ENCODE peak calls at places on chromosomes 6 and 20, in six cellular contexts. L is AG09309, J is endothelial cell of umbilical vein, B is HCT116, Y is coronary artery, T is ovary. M is an unnamed sample.

GRCh38 chr20:15604406-15604805 is 968.8 kb downstream of the KIF16B start:
- DNase-seq in L (no peak), J (no peak), B (no peak), Y (no peak), T (no peak), M (no peak)

GRCh38 chr6:19811397-19812079 is 25.6 kb upstream of the ID4 start:
- DNase-seq in L (no peak), J (no peak), B (peak), Y (no peak), T (no peak), M (no peak)

GRCh38 chr20:36101201-36101600 is 53.3 kb upstream of the EPB41L1 start:
- DNase-seq in L (no peak), J (no peak), B (no peak), Y (no peak), T (no peak), M (no peak)

GRCh38 chr6:28807682-28808280 is 116.0 kb downstream of the TRIM27 start:
- DNase-seq in L (no peak), J (peak), B (peak), Y (no peak), T (no peak), M (no peak)

GRCh38 chr20:2088904-2089303 is 12.7 kb upstream of the STK35 start:
- DNase-seq in L (no peak), J (no peak), B (no peak), Y (no peak), T (no peak), M (no peak)

GRCh38 chr6:109455161-109455501 is 441 bp downstream of the MICAL1 start:
- DNase-seq in L (no peak), J (peak), B (no peak), Y (no peak), T (no peak), M (no peak)

GRCh38 chr6:167685654-167686053 is 141.1 kb upstream of the AFDN start:
- DNase-seq in L (no peak), J (no peak), B (no peak), Y (no peak), T (no peak), M (no peak)

GRCh38 chr6:37432590-37432915 is 468 bp upstream of the CMTR1 start:
- DNase-seq in L (no peak), J (no peak), B (no peak), Y (no peak), T (no peak), M (no peak)

GRCh38 chr6:135814043-135814442 is 37.5 kb upstream of the PDE7B start:
- DNase-seq in L (no peak), J (no peak), B (no peak), Y (no peak), T (no peak), M (no peak)

GRCh38 chr6:92892626-92893025 is 526.7 kb downstream of the EPHA7 start:
- DNase-seq in L (no peak), J (no peak), B (no peak), Y (no peak), T (no peak), M (no peak)

GRCh38 chr6:159679091-159680077 is 13.7 kb downstream of the SOD2 start:
- DNase-seq in L (no peak), J (no peak), B (no peak), Y (no peak), T (no peak), M (no peak)

GRCh38 chr20:373171-373890 is 7.2 kb upstream of the TRIB3 start:
- DNase-seq in L (no peak), J (peak), B (peak), Y (no peak), T (no peak), M (peak)

GRCh38 chr6:37587776-37588744 is 88.4 kb upstream of the CCDC167 start:
- DNase-seq in L (no peak), J (no peak), B (no peak), Y (no peak), T (no peak), M (no peak)

GRCh38 chr6:106626485-106626884 is 2.8 kb downstream of the RTN4IP1 start:
- DNase-seq in L (no peak), J (peak), B (no peak), Y (no peak), T (no peak), M (no peak)

GRCh38 chr6:90286884-90287488 is 9.7 kb downstream of the BACH2 start:
- DNase-seq in L (no peak), J (peak), B (peak), Y (no peak), T (no peak), M (no peak)

GRCh38 chr6:36917541-36918193 is 31.9 kb downstream of the C6orf89 start:
- DNase-seq in L (peak), J (no peak), B (no peak), Y (peak), T (no peak), M (peak)

GRCh38 chr20:61254881-61255589 is 3.0 kb downstream of the CDH4 start:
- DNase-seq in L (no peak), J (no peak), B (no peak), Y (no peak), T (no peak), M (no peak)

GRCh38 chr6:75800133-75800532 is 51.1 kb downstream of the MYO6 start:
- DNase-seq in L (no peak), J (no peak), B (no peak), Y (no peak), T (no peak), M (no peak)

DNA sequence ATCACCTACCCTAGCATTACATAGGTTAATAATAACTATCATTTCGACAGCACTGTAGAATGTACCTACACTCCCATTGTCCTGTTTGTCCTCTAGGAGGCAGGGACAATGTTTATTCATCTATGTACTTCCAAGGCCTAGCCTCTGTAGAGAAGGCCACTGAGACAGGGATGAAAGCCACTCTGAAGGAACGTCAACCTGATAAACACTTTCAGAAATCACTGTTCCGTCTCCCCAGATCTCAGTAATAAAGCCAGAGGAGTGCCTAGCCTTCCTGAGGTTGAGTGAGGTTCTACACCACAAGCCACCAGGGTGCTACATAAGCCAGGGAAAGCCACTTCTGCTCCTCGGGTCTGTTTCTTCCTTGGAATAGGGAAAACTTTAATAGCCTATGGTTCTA is 44.8 kb downstream of the POPDC3 start:
- DNase-seq in L (no peak), J (peak), B (no peak), Y (no peak), T (no peak), M (no peak)
- TF ChIP-seq CTCF in L (peak), J (peak), B (no peak), Y (no peak), T (no peak), M (peak)

GRCh38 chr6:4957521-4958231 is 46.2 kb downstream of the RPP40 start:
- DNase-seq in L (no peak), J (peak), B (no peak), Y (peak), T (no peak), M (no peak)
- TF ChIP-seq CTCF in L (peak), J (no peak), B (peak), Y (no peak), T (no peak), M (peak)

DNA sequence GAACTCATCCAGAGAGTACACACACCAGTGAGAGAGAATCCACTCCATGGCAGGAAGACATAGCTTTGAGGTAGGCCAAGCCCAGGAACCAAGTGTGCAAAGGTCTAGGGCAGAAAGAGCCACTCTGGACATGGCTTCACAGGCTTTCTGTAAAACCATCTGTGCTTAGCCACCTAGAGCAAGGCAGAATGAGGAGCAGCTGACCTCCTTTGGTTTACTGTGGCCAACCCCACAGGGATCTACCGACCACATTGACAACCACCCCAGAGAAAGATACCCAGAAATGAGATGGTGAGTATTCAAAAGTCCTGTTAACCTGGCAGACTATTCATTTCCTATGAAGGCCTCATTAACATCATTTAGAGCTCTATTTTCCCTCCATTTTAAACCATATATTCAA is 10.5 kb downstream of the ZHX3 start:
- DNase-seq in L (no peak), J (no peak), B (no peak), Y (no peak), T (no peak), M (no peak)
- TF ChIP-seq CTCF in L (no peak), J (no peak), B (no peak), Y (no peak), T (no peak), M (no peak)

GRCh38 chr6:160750276-160750689 is 48.2 kb downstream of the PLG start:
- DNase-seq in L (no peak), J (no peak), B (peak), Y (no peak), T (no peak), M (no peak)
- TF ChIP-seq CTCF in L (peak), J (no peak), B (peak), Y (no peak), T (no peak), M (peak)

GRCh38 chr6:63883597-63883996 is 248.0 kb downstream of the PHF3 start:
- DNase-seq in L (no peak), J (no peak), B (no peak), Y (no peak), T (no peak), M (no peak)

GRCh38 chr6:63881791-63882190 is 246.2 kb downstream of the PHF3 start:
- DNase-seq in L (no peak), J (no peak), B (no peak), Y (no peak), T (no peak), M (no peak)

GRCh38 chr6:63887011-63887751 is 251.6 kb downstream of the PHF3 start:
- DNase-seq in L (no peak), J (no peak), B (no peak), Y (no peak), T (no peak), M (no peak)

GRCh38 chr6:63882208-63882607 is 246.6 kb downstream of the PHF3 start:
- DNase-seq in L (no peak), J (no peak), B (peak), Y (no peak), T (no peak), M (no peak)
- TF ChIP-seq CTCF in L (no peak), J (no peak), B (no peak), Y (no peak), T (no peak), M (no peak)

GRCh38 chr6:46652232-46652602 is 401 bp downstream of the CYP39A1 start:
- DNase-seq in L (no peak), J (peak), B (no peak), Y (no peak), T (no peak), M (no peak)

GRCh38 chr6:46657642-46658041 is 4.9 kb downstream of the SLC25A27 start:
- DNase-seq in L (no peak), J (no peak), B (no peak), Y (no peak), T (no peak), M (no peak)

GRCh38 chr6:46652603-46653438 is at the start of the genes CYP39A1 and SLC25A27:
- DNase-seq in L (peak), J (peak), B (peak), Y (peak), T (peak), M (peak)

GRCh38 chr6:46653439-46653942 is 716 bp downstream of the SLC25A27 start:
- DNase-seq in L (no peak), J (no peak), B (no peak), Y (no peak), T (no peak), M (no peak)

DNA sequence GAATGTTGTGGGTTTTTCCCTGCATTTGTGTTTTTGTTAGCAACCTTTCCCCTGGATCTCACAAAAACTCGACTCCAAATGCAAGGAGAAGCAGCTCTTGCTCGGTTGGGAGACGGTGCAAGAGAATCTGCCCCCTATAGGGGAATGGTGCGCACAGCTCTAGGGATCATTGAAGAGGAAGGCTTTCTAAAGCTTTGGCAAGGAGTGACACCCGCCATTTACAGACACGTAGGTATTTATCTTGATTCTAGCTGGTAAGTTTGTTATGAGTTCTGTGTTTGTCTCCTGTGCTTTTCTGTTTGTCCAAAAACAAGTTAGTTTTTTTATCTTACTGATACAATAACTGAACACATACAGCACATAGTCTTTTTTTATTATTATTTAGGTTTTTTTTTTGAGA is 3.0 kb downstream of the SLC25A27 start:
- DNase-seq in L (no peak), J (no peak), B (peak), Y (no peak), T (no peak), M (no peak)
- TF ChIP-seq CTCF in L (peak), J (no peak), B (no peak), Y (no peak), T (no peak), M (no peak)

M was measured in AG09319.